ENCODE peak calls at places on chromosomes 3 and 15, in seven cellular contexts. T is GM12891, J is K562, Q is HepG2, D is SK-N-SH, M is H1, H is GM12878. N is an unnamed sample.
A peak's percentile ranks its signal among the peaks of the same experiment; 100 is the strongest.

GRCh38 chr3:183555541-183556081 is at the start of gene KLHL6:
- DNase-seq in Q (no peak), D (no peak), M (no peak), J (no peak), H (peak; percentile 64), T (peak; percentile 50), N (peak; percentile 58)

GRCh38 chr3:10331320-10331719 is 10.4 kb upstream of the SEC13 start:
- DNase-seq in Q (no peak), H (no peak), T (no peak), J (no peak), D (no peak), M (no peak), N (no peak)

GRCh38 chr3:170330366-170330765 is 27.1 kb upstream of the SKIL start:
- DNase-seq in J (peak; percentile 37), T (no peak), D (no peak), Q (peak; percentile 68), M (peak; percentile 23), H (no peak), N (no peak)

GRCh38 chr15:51094606-51095569 is at the start of gene TNFAIP8L3:
- DNase-seq in D (peak; percentile 84), H (no peak), T (no peak), Q (peak; percentile 7), M (peak; percentile 57), J (no peak), N (peak; percentile 34)

GRCh38 chr3:193775421-193776077 is 182.5 kb downstream of the OPA1 start:
- DNase-seq in M (peak; percentile 70), D (no peak), Q (no peak), H (no peak), T (no peak), J (no peak), N (no peak)

GRCh38 chr3:28104896-28105554 is 136.4 kb upstream of the CMC1 start:
- DNase-seq in H (no peak), J (no peak), D (no peak), M (no peak), Q (no peak), T (no peak), N (no peak)

GRCh38 chr3:38990621-38991020 is 61.1 kb downstream of the SCN11A start:
- DNase-seq in J (no peak), D (no peak), M (no peak), H (no peak), T (no peak), Q (no peak), N (no peak)

GRCh38 chr15:42483677-42484076 is 7.3 kb downstream of the ZNF106 start:
- DNase-seq in T (no peak), J (no peak), H (no peak), M (no peak), D (no peak), Q (no peak), N (no peak)

GRCh38 chr3:45771166-45771775 is 25.1 kb downstream of the SLC6A20 start:
- DNase-seq in M (no peak), D (no peak), T (no peak), Q (no peak), J (no peak), H (no peak), N (no peak)

GRCh38 chr3:46811615-46812236 is 51.5 kb downstream of the MYL3 start:
- DNase-seq in M (peak; percentile 84), T (no peak), Q (no peak), D (peak; percentile 37), J (peak; percentile 76), H (no peak), N (no peak)

GRCh38 chr15:42359990-42360389 is 689 bp downstream of the CAPN3 start:
- DNase-seq in D (no peak), J (no peak), H (no peak), Q (no peak), T (no peak), M (no peak), N (no peak)

GRCh38 chr15:67059127-67059553 is 6.3 kb upstream of the SMAD3 start:
- DNase-seq in T (no peak), D (no peak), M (no peak), J (no peak), Q (peak; percentile 64), H (no peak), N (no peak)

GRCh38 chr15:59306520-59307163 is 66.0 kb downstream of the MYO1E start:
- DNase-seq in H (no peak), M (no peak), Q (no peak), D (no peak), T (no peak), J (no peak), N (no peak)

GRCh38 chr3:187856567-187856966 is 111.3 kb upstream of the BCL6 start:
- DNase-seq in Q (no peak), J (no peak), H (no peak), D (no peak), T (no peak), M (no peak), N (no peak)

GRCh38 chr15:34994925-34995324 is 6.8 kb upstream of the ZNF770 start:
- DNase-seq in H (no peak), M (no peak), D (no peak), J (no peak), Q (no peak), T (no peak), N (no peak)

GRCh38 chr3:48125026-48125704 is 63.1 kb downstream of the CDC25A start:
- DNase-seq in D (no peak), T (no peak), Q (no peak), J (no peak), H (no peak), M (no peak), N (no peak)

GRCh38 chr15:39429898-39430357 is 151.0 kb upstream of the THBS1 start:
- DNase-seq in T (no peak), H (no peak), Q (peak; percentile 20), D (no peak), J (no peak), M (no peak), N (no peak)

GRCh38 chr15:28927043-28927442 is 41.3 kb downstream of the APBA2 start:
- DNase-seq in M (no peak), T (no peak), D (no peak), J (no peak), Q (no peak), H (no peak), N (no peak)

GRCh38 chr3:106720510-106720909 is 656.7 kb upstream of the CCDC54 start:
- DNase-seq in M (no peak), J (no peak), D (no peak), Q (peak; percentile 1), T (no peak), H (no peak), N (no peak)
- TF ChIP-seq TAF1 in M (no peak), J (no peak), D (no peak), Q (no peak), T (no peak), H (no peak), N (no peak)

DNA sequence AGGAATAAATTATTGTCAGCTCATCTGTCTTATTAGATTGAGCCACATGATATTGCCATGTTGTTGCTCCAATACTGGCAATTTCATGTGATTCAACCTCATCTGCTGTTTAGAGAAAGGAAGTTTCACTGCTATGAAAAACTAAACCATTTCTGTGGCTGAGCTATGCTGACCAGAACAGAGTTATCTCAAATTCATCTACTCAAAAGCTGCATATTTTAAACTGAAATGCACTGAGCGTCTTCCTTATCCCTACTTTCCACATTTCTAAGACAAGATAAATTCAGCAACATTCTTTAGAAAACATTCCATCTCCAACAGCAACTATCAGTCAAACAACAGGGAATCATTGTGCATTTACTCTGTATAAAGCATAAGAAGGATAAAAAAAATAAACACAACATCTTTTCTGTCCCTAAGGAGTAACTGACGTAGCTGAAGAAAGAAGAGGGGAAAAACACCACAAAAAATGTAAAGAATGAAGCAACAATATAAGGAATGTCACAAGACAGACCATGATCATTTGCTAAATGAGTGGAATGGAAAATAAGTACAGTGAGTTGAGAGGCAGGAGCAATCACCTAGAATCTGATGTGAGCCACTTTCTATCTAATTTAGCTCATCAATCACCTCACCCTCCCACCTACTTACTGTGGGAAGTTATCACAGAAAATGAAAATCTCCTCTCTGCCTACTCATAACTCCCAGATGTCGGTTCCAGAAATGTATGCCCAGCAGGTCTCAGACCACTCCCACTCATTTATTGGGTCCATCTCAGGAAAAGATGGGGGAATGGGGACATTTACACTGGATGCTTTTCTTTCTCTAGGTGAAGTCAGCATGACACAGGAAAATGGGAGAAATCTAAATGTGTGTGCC is 271.2 kb downstream of the FHIT start:
- DNase-seq in T (no peak), H (no peak), M (no peak), J (no peak), Q (no peak), D (no peak), N (no peak)
- TF ChIP-seq TAF1 in T (no peak), H (no peak), M (no peak), J (no peak), Q (no peak), D (no peak), N (no peak)

DNA sequence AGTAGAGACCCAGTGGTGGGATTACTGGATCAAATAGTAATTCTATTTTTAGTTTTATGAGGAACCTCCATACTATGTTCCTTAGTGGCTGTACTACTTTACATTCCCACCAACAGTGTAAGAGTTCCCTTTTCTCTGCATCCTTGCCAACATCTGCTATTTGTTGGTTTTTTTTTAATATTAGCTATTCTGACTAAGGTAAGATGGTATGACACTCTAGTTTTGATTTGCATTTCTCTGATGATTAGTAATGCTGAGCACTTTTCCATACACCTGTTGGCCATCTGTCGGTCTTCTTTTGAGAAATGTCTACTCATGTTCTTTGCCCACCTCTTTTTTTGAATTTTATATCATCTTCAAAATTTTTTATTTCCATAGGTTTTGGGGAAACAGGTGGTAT is 34.2 kb upstream of the RAP2B start:
- DNase-seq in M (no peak), T (no peak), Q (no peak), J (no peak), H (no peak), D (no peak), N (no peak)
- TF ChIP-seq TAF1 in M (no peak), T (no peak), Q (no peak), J (no peak), H (no peak), D (no peak), N (no peak)

GRCh38 chr15:52220896-52221660 is 29.9 kb upstream of the GNB5 start:
- DNase-seq in J (no peak), T (no peak), M (no peak), H (no peak), Q (no peak), D (no peak), N (no peak)

GRCh38 chr15:52218816-52219215 is 27.6 kb upstream of the GNB5 start:
- DNase-seq in D (no peak), T (no peak), H (no peak), M (no peak), J (no peak), Q (no peak), N (no peak)

GRCh38 chr15:52220251-52220650 is 29.1 kb upstream of the GNB5 start:
- DNase-seq in M (no peak), J (no peak), H (no peak), T (no peak), Q (no peak), D (no peak), N (no peak)

GRCh38 chr15:52224211-52224610 is 33.0 kb upstream of the GNB5 start:
- DNase-seq in M (no peak), H (no peak), D (no peak), T (no peak), Q (no peak), J (no peak), N (no peak)

DNA sequence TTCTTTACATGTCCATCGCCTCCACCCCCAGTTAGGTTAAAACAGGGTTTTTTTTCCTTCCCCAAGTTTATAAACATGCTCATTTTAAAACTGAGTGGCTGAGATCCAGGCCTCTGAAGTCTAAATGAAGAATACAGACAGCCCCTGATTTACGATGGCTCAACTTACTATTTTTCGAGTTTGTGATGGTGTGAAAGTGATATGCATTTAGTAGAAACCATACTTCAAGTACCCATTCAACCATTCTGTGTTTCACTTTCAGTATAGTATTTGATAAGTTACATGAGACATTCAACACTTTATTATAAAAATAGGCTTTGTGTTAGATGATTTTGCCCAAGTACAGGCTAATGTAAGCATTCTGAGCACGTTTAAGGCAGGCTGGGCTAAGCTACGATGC is 30.5 kb upstream of the GNB5 start:
- DNase-seq in T (no peak), Q (no peak), M (no peak), J (no peak), D (no peak), H (no peak), N (no peak)
- TF ChIP-seq TAF1 in T (no peak), Q (no peak), M (no peak), J (no peak), D (no peak), H (no peak), N (no peak)